ENCODE peak calls at places on chromosomes 5 and 9, in four cellular contexts. K is H1, Y is K562, X is GM12878. N is an unnamed sample.

GRCh38 chr5:152505442-152506042 is 100.5 kb upstream of the NMUR2 start:
- DNase-seq in K (no peak), Y (peak; percentile 53), X (no peak), N (peak; percentile 77)

GRCh38 chr9:82680179-82680935 is 382.6 kb downstream of the RASEF start:
- DNase-seq in K (no peak), Y (no peak), X (no peak), N (peak; percentile 54)

GRCh38 chr9:27124151-27124550 is 15.1 kb downstream of the TEK start:
- DNase-seq in K (no peak), Y (no peak), X (no peak), N (no peak)

GRCh38 chr5:132053483-132053882 is 7.0 kb upstream of the IL3 start:
- DNase-seq in K (no peak), Y (no peak), X (no peak), N (no peak)

GRCh38 chr5:120765189-120765588 is 301.1 kb downstream of the PRR16 start:
- DNase-seq in K (no peak), Y (no peak), X (no peak), N (no peak)

GRCh38 chr5:10534491-10535236 is 29.2 kb upstream of the ANKRD33B start:
- DNase-seq in K (no peak), Y (no peak), X (no peak), N (no peak)

GRCh38 chr9:131008909-131009618 is at the start of gene LAMC3:
- DNase-seq in K (no peak), Y (peak; percentile 57), X (no peak), N (peak; percentile 60)

GRCh38 chr9:38362912-38363588 is 29.5 kb upstream of the ALDH1B1 start:
- DNase-seq in K (no peak), Y (peak; percentile 62), X (peak; percentile 35), N (peak; percentile 74)

GRCh38 chr9:38085308-38085707 is 16.3 kb upstream of the SHB start:
- DNase-seq in K (no peak), Y (no peak), X (no peak), N (no peak)

GRCh38 chr9:84305452-84306131 is 35.0 kb downstream of the SLC28A3 start:
- DNase-seq in K (no peak), Y (no peak), X (no peak), N (peak; percentile 39)

GRCh38 chr9:30913331-30913730 is 1471.1 kb upstream of the ACO1 start:
- DNase-seq in K (peak; percentile 31), Y (no peak), X (no peak), N (no peak)

GRCh38 chr5:16856531-16856930 is 79.6 kb downstream of the MYO10 start:
- DNase-seq in K (no peak), Y (no peak), X (no peak), N (no peak)

GRCh38 chr5:119176785-119177184 is 105.9 kb downstream of the DMXL1 start:
- DNase-seq in K (no peak), Y (no peak), X (no peak), N (no peak)

GRCh38 chr9:91177661-91178280 is 183.9 kb downstream of the AUH start:
- DNase-seq in K (no peak), Y (no peak), X (no peak), N (no peak)

GRCh38 chr5:79236970-79237734 is 1.2 kb downstream of the JMY start:
- DNase-seq in K (no peak), Y (peak; percentile 68), X (no peak), N (peak; percentile 43)

GRCh38 chr9:81534138-81534865 is 155.0 kb downstream of the TLE1 start:
- DNase-seq in K (no peak), Y (no peak), X (no peak), N (no peak)

GRCh38 chr5:138653502-138653901 is 78.3 kb upstream of the HSPA9 start:
- DNase-seq in K (no peak), Y (no peak), X (no peak), N (peak; percentile 46)

GRCh38 chr9:113694912-113695900 is 180.9 kb upstream of the ZNF618 start:
- DNase-seq in K (no peak), Y (no peak), X (no peak), N (no peak)

GRCh38 chr5:11912-12311 is 80.1 kb upstream of the PLEKHG4B start:
- DNase-seq in K (no peak), Y (no peak), X (no peak), N (peak; percentile 60)
- TF ChIP-seq JUND in K (no peak), Y (no peak), X (no peak), N (no peak)

GRCh38 chr5:139925650-139926640 is 117.2 kb downstream of the NRG2 start:
- DNase-seq in K (no peak), Y (no peak), X (no peak), N (no peak)
- TF ChIP-seq JUND in K (no peak), Y (no peak), X (no peak), N (no peak)

DNA sequence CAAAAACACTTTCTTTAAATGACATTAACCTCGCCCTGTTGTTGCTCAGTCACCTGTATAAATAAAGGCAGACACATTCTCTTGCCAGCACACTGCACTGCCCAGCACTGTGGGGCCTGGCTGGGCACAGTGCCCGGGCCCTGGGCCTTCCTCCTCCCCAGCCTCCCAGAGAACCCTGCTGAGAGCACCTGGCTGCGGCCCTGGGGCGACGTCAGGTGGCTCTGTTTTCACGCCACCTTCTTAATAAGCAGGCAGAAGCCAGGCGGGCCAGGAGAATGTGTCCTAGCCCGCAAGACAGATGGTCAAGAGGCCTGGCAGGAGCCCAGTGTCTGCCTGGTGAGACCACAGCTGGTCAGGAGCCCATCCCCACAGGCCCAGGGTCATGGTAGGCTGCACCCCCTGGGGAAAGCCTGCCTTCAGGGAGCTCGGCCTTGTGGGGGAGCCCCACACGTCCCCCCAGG is 8.2 kb upstream of the AGPAT2 start:
- DNase-seq in K (no peak), Y (no peak), X (no peak), N (peak; percentile 93)
- TF ChIP-seq JUND in K (no peak), Y (no peak), X (no peak), N (no peak)

GRCh38 chr9:6443661-6444060 is 30.7 kb downstream of the UHRF2 start:
- DNase-seq in K (no peak), Y (no peak), X (no peak), N (no peak)
- TF ChIP-seq JUND in K (no peak), Y (no peak), X (no peak), N (no peak)

DNA sequence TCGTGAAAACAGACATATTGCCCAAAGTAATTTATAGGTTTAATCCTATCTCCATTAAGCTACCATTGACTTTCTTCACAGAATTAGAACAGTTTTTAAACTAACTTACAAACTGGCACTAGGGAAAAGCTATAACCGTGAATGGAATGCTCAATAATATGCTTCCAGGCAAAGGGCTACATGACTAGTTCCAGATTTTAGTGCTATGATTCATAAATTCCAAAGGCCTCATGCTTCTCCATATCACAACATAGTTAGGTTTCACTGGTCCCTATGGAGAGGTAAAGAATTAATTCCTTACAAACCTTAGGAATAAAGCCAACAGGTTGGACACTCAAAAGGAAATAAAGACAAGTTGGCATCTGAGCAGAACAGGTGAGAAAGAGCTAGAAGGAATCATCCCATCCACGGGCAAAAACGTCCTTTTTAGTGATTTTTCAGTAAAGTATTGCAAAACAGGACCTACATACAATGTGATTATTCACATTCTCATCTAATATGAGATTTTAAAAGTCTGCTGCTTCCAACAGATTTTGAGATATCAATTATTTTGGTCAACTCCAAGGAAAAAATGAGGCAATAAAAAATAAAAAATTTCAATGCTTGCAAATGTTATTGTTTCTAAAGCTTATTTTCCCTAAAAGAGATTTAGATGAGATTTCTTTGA is 97.0 kb upstream of the TARS1 start:
- DNase-seq in K (no peak), Y (no peak), X (no peak), N (no peak)
- TF ChIP-seq JUND in K (no peak), Y (no peak), X (no peak), N (no peak)

GRCh38 chr5:143309661-143310431 is 93.6 kb downstream of the NR3C1 start:
- DNase-seq in K (no peak), Y (no peak), X (no peak), N (no peak)
- TF ChIP-seq JUND in K (no peak), Y (no peak), X (no peak), N (no peak)

DNA sequence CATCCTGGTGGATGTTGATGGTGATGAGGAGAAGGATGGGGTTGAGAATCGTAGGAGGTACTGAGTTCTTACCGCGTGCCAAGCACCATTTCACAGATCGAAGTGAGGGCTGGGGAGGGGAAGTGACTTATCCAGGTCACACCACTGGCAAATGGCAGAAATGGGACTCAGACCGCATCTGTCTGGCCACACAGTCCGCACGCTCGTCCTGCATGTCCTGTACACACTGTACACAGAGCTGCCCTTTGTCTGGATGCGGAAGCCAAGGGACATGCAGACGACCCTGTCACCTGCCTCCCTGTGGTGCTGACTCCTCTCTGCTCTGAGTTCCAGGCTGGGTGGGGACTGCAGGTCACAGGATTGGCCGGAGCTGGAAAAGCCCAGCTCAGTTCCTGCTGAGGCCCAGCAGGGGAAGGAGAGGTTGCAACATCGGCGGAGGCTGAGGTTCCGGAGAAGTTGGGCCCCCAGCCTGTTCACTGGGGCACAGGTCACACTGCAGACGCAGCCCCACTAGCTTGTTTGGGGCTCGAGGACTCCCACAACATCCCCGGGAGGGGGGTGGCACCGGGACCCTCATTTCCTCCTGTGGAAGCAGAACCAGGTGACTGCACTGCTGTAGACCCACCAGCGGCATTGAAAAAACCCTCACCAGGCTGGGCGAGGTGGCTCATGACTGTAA is 165.8 kb upstream of the IER5L start:
- DNase-seq in K (no peak), Y (no peak), X (no peak), N (no peak)
- TF ChIP-seq JUND in K (no peak), Y (no peak), X (no peak), N (no peak)

GRCh38 chr9:89523948-89524347 is 26.0 kb upstream of the SEMA4D start:
- DNase-seq in K (no peak), Y (no peak), X (no peak), N (no peak)

GRCh38 chr9:89525673-89526374 is 27.9 kb upstream of the SEMA4D start:
- DNase-seq in K (no peak), Y (no peak), X (no peak), N (peak; percentile 65)

GRCh38 chr9:89522979-89523305 is 25.0 kb upstream of the SEMA4D start:
- DNase-seq in K (no peak), Y (no peak), X (no peak), N (no peak)

GRCh38 chr9:89526667-89527066 is 28.8 kb upstream of the SEMA4D start:
- DNase-seq in K (no peak), Y (no peak), X (no peak), N (no peak)

DNA sequence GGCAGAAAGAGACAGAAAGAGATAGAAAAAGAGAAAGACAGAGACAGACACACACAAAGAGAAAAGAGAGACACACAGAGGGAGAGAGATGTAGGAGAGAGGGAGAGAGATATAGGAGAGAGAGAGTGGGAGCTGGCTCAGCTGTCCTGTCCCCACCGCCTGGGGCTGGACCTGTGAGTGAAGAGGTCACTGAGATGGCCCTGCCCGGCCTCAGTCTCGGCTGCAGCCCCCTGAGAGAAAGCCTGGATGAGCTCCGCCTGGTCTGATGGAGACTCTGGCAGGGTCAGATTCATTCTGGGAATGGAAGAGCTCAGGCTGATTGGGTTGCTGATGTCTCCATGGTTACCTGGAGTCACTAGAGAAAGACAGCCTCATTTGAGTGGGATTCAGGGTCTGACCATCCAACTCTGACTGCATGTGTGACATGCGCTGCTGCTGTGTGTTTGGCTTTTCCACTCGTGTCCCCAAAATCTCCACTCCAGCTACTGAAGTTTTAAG is 27.0 kb upstream of the SEMA4D start:
- DNase-seq in K (no peak), Y (no peak), X (no peak), N (no peak)
- TF ChIP-seq JUND in K (no peak), Y (no peak), X (no peak), N (no peak)

N was measured in T47D.